ENCODE peak calls at places on chromosomes 11 and 22, in nine cellular contexts. C is heart left ventricle, N is astrocyte of the spinal cord, Q is GM03348, Z is KBM-7, M is Kasumi-1, B is fibroblast of lung, L is midbrain, X is sciatic nerve. I is an unnamed sample.

GRCh38 chr11:48058064-48058463 is 77.7 kb downstream of the PTPRJ start:
- DNase-seq in C (no peak), N (no peak), Q (no peak), Z (no peak), M (no peak), B (no peak), L (no peak), X (no peak), I (no peak)

GRCh38 chr11:93271596-93271995 is 58.9 kb upstream of the DEUP1 start:
- DNase-seq in C (no peak), N (no peak), Q (no peak), Z (no peak), M (no peak), B (no peak), L (no peak), X (no peak), I (no peak)

GRCh38 chr11:130181295-130182272 is 22.0 kb downstream of the ST14 start:
- DNase-seq in C (no peak), N (peak), Q (peak), Z (no peak), M (no peak), B (peak), L (no peak), X (no peak), I (no peak)

GRCh38 chr11:69126286-69126685 is 29.4 kb upstream of the SMIM38 start:
- DNase-seq in C (no peak), N (no peak), Q (no peak), Z (no peak), M (no peak), B (no peak), L (no peak), X (no peak), I (no peak)

GRCh38 chr11:125871391-125872137 is 15.9 kb upstream of the HYLS1 start:
- DNase-seq in C (no peak), N (peak), Q (peak), Z (peak), M (peak), B (peak), L (no peak), X (no peak), I (no peak)

GRCh38 chr11:111283945-111284481 is 14.3 kb upstream of the POU2AF3 start:
- DNase-seq in C (peak), N (peak), Q (no peak), Z (no peak), M (no peak), B (peak), L (no peak), X (peak), I (no peak)

GRCh38 chr11:44858796-44859527 is 91.7 kb downstream of the TP53I11 start:
- DNase-seq in C (no peak), N (no peak), Q (no peak), Z (no peak), M (no peak), B (no peak), L (no peak), X (no peak), I (no peak)

GRCh38 chr11:70116386-70117077 is 38.4 kb downstream of the ANO1 start:
- DNase-seq in C (no peak), N (no peak), Q (no peak), Z (no peak), M (no peak), B (no peak), L (no peak), X (no peak), I (no peak)

GRCh38 chr22:32531955-32532818 is 57.6 kb downstream of the FBXO7 start:
- DNase-seq in C (peak), N (peak), Q (peak), Z (no peak), M (no peak), B (peak), L (no peak), X (peak), I (no peak)

GRCh38 chr22:39618996-39619530 is 48.5 kb downstream of the CACNA1I start:
- DNase-seq in C (no peak), N (no peak), Q (no peak), Z (no peak), M (no peak), B (no peak), L (no peak), X (no peak), I (no peak)

GRCh38 chr11:7494086-7494775 is 8.9 kb downstream of the OLFML1 start:
- DNase-seq in C (no peak), N (no peak), Q (no peak), Z (no peak), M (no peak), B (no peak), L (no peak), X (no peak), I (no peak)

GRCh38 chr22:38449776-38450175 is 5.2 kb downstream of the KCNJ4 start:
- DNase-seq in C (no peak), N (no peak), Q (no peak), Z (no peak), M (no peak), B (no peak), L (no peak), X (no peak), I (no peak)

I was measured in CD8-positive, alpha-beta memory T cell.